ENCODE peak calls at places on chromosomes 1 and 21, in six cellular contexts. Q is H1, M is HepG2, D is GM12891, K is K562, S is GM12878. O is an unnamed sample.

GRCh38 chr1:38558476-38559179 is 300.9 kb downstream of the RRAGC start:
- DNase-seq in Q (no peak), M (no peak), D (no peak), K (no peak), S (peak; percentile 38), O (no peak)

GRCh38 chr1:107048255-107048654 is 8.2 kb upstream of the PRMT6 start:
- DNase-seq in Q (no peak), M (no peak), D (no peak), K (no peak), S (no peak), O (no peak)

GRCh38 chr1:31181515-31182343 is 58.0 kb downstream of the NKAIN1 start:
- DNase-seq in Q (no peak), M (peak; percentile 23), D (peak; percentile 69), K (peak; percentile 83), S (no peak), O (peak; percentile 64)

GRCh38 chr1:116852910-116853309 is 56.8 kb upstream of the PTGFRN start:
- DNase-seq in Q (no peak), M (no peak), D (no peak), K (no peak), S (no peak), O (no peak)

GRCh38 chr1:17207966-17208418 is 3.1 kb downstream of the PADI1 start:
- DNase-seq in Q (peak; percentile 17), M (no peak), D (peak; percentile 66), K (peak; percentile 31), S (peak; percentile 72), O (peak; percentile 61)

GRCh38 chr1:179095377-179095776 is 13.5 kb downstream of the TOR3A start:
- DNase-seq in Q (no peak), M (no peak), D (no peak), K (no peak), S (no peak), O (no peak)

GRCh38 chr1:24724345-24725208 is 20.7 kb upstream of the CLIC4 start:
- DNase-seq in Q (no peak), M (peak; percentile 96), D (no peak), K (peak; percentile 73), S (no peak), O (no peak)

GRCh38 chr21:44875341-44875740 is 1.9 kb upstream of the PTTG1IP start:
- DNase-seq in Q (no peak), M (no peak), D (no peak), K (no peak), S (no peak), O (no peak)

GRCh38 chr1:88462481-88463261 is 221.4 kb upstream of the PKN2 start:
- DNase-seq in Q (no peak), M (no peak), D (no peak), K (no peak), S (no peak), O (no peak)

GRCh38 chr21:32137266-32137665 is 141.6 kb downstream of the MIS18A start:
- DNase-seq in Q (no peak), M (no peak), D (no peak), K (no peak), S (peak; percentile 5), O (no peak)

GRCh38 chr1:84665703-84666317 is 24.5 kb downstream of the SSX2IP start:
- DNase-seq in Q (no peak), M (no peak), D (no peak), K (no peak), S (no peak), O (no peak)

GRCh38 chr1:10196991-10197390 is 13.4 kb upstream of the KIF1B start:
- DNase-seq in Q (no peak), M (no peak), D (no peak), K (no peak), S (no peak), O (no peak)

GRCh38 chr1:92481598-92482403 is 4.9 kb downstream of the GFI1 start:
- DNase-seq in Q (no peak), M (no peak), D (no peak), K (no peak), S (no peak), O (no peak)

GRCh38 chr1:165456114-165456513 is 11.2 kb upstream of the RXRG start:
- DNase-seq in Q (no peak), M (no peak), D (no peak), K (no peak), S (no peak), O (no peak)

GRCh38 chr1:112540395-112540794 is 31.6 kb downstream of the WNT2B start:
- DNase-seq in Q (no peak), M (no peak), D (no peak), K (no peak), S (no peak), O (no peak)

GRCh38 chr1:246761386-246761785 is 37.2 kb downstream of the SCCPDH start:
- DNase-seq in Q (no peak), M (no peak), D (no peak), K (no peak), S (no peak), O (no peak)

GRCh38 chr1:37861151-37861550 is 1.8 kb upstream of the MTF1 start:
- DNase-seq in Q (no peak), M (no peak), D (no peak), K (no peak), S (no peak), O (no peak)

GRCh38 chr1:4652631-4653327 is 1.6 kb upstream of the AJAP1 start:
- DNase-seq in Q (no peak), M (peak; percentile 16), D (peak; percentile 84), K (peak; percentile 88), S (no peak), O (peak; percentile 80)

GRCh38 chr1:175045519-175045918 is 22.1 kb upstream of the TNN start:
- DNase-seq in Q (no peak), M (no peak), D (no peak), K (no peak), S (no peak), O (no peak)

GRCh38 chr1:27292111-27292510 is 29.9 kb upstream of the TMEM222 start:
- DNase-seq in Q (no peak), M (no peak), D (no peak), K (no peak), S (no peak), O (no peak)

GRCh38 chr1:228335406-228336307 is 71.0 kb downstream of the TRIM11 start:
- DNase-seq in Q (no peak), M (no peak), D (no peak), K (no peak), S (no peak), O (no peak)

GRCh38 chr1:5937373-5937857 is 54.8 kb downstream of the NPHP4 start:
- DNase-seq in Q (no peak), M (no peak), D (no peak), K (no peak), S (no peak), O (no peak)

GRCh38 chr1:11833900-11834299 is 13.7 kb downstream of the NPPA start:
- DNase-seq in Q (no peak), M (no peak), D (no peak), K (no peak), S (no peak), O (no peak)

GRCh38 chr1:66596191-66596590 is 62.2 kb downstream of the SGIP1 start:
- DNase-seq in Q (no peak), M (no peak), D (no peak), K (no peak), S (no peak), O (no peak)

GRCh38 chr1:239786464-239786863 is 305.2 kb upstream of the FMN2 start:
- DNase-seq in Q (no peak), M (no peak), D (no peak), K (no peak), S (no peak), O (no peak)

GRCh38 chr1:167093863-167094516 is at the start of gene STYXL2:
- DNase-seq in Q (no peak), M (no peak), D (no peak), K (no peak), S (no peak), O (no peak)

GRCh38 chr1:210920258-210920657 is 213.7 kb downstream of the KCNH1 start:
- DNase-seq in Q (no peak), M (no peak), D (no peak), K (no peak), S (no peak), O (no peak)

GRCh38 chr1:204294371-204294770 is 65.4 kb downstream of the PLEKHA6 start:
- DNase-seq in Q (no peak), M (peak; percentile 44), D (no peak), K (no peak), S (no peak), O (no peak)

GRCh38 chr1:153945131-153945794 is 1.3 kb downstream of the DENND4B start:
- DNase-seq in Q (no peak), M (no peak), D (peak; percentile 82), K (peak; percentile 50), S (no peak), O (peak; percentile 76)

GRCh38 chr1:239662950-239663349 is 276.6 kb downstream of the CHRM3 start:
- DNase-seq in Q (no peak), M (no peak), D (no peak), K (no peak), S (no peak), O (no peak)

GRCh38 chr1:234607091-234608025 is 2.6 kb downstream of the IRF2BP2 start:
- DNase-seq in Q (no peak), M (peak; percentile 64), D (no peak), K (no peak), S (no peak), O (no peak)
- TF ChIP-seq POLR2A in Q (peak; percentile 2), M (no peak), D (peak; percentile 67), K (no peak), S (peak; percentile 85), O (peak; percentile 73)

DNA sequence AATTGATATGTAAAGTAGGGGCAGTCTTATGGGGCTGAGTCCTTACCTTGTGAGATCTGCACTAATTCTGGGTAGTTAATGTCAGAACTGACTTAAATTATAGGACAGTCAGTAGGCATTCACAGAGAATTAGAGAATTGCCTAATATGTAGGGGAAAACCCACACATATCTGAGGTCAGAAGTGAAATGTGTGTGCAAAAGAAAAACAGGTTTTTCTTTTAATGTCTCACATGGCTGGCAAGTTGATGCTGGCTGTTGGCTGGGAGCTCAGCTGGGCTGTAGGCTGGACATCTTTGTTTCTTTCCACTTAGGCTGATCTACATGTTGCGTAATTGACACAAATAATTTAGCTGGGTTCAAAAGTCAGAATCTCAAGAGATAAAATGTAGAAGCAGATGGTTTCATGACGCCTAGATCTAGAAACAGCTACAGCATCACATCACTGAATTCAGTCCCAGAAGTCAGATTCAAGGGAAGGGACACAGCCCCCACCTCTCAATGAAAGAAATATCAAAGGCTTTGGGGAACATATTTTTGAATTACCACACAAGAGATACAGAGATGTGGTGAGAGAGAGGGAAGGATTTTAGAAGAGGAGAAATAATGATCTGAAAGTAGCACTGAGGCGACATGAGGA is 98.9 kb downstream of the TNFSF18 start:
- DNase-seq in Q (no peak), M (no peak), D (no peak), K (no peak), S (no peak), O (no peak)
- TF ChIP-seq TAF1 in Q (no peak), M (no peak), D (no peak), K (no peak), S (no peak), O (no peak)

DNA sequence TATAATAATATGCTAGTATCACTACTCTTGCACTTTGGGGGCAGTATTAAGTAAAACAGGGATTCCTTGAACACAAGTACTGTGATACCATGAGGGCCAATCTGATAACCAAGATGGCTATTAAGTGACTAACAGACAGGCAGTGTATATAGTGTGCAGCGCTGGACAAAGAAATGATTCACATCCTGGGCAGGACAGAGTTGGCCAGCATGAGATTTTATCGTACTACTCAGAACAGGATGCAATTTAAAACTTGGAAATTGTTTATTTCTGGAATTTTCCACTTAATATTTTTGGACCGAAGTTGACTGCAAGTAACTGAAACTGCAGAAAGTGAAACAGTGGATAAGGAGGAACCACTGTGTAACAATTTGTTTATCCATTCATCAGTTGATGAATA is 74.6 kb downstream of the DNTTIP2 start:
- DNase-seq in Q (no peak), M (no peak), D (no peak), K (no peak), S (no peak), O (no peak)
- TF ChIP-seq POLR2AphosphoS5 in Q (no peak), M (no peak), D (no peak), K (no peak), S (no peak), O (no peak)

GRCh38 chr1:40825430-40825778 is 36.8 kb downstream of the CITED4 start:
- DNase-seq in Q (no peak), M (no peak), D (peak; percentile 53), K (no peak), S (no peak), O (peak; percentile 45)
- TF ChIP-seq POLR2A in Q (no peak), M (no peak), D (no peak), K (no peak), S (no peak), O (no peak)

O was measured in GM12892.